ENCODE peak calls at places on chromosomes 1 and 21, in eight cellular contexts. X is tibial artery, K is transverse colon, N is mesenchymal stem cell, S is mammary epithelial cell, O is breast epithelium, Y is PC-9, D is K562. R is an unnamed sample. For H3K4me1, the result is how much of the 10 kb centered on the place peaks cover.

GRCh38 chr1:212675675-212676074 is 24.0 kb downstream of the BATF3 start:
- DNase-seq in X (no peak), K (no peak), N (no peak), S (no peak), O (no peak), Y (no peak), D (no peak), R (no peak)

GRCh38 chr1:235011064-235011598 is 117.5 kb downstream of the TOMM20 start:
- DNase-seq in X (no peak), K (no peak), N (no peak), S (no peak), O (no peak), Y (no peak), D (no peak), R (no peak)

GRCh38 chr21:32523463-32523862 is 61.9 kb downstream of the TCP10L start:
- DNase-seq in X (no peak), K (no peak), N (no peak), S (no peak), O (no peak), Y (no peak), D (no peak), R (no peak)

GRCh38 chr1:25879675-25880074 is 4.2 kb upstream of the PAQR7 start:
- DNase-seq in X (no peak), K (no peak), N (no peak), S (no peak), O (no peak), Y (no peak), D (no peak), R (no peak)

GRCh38 chr1:115655916-115656315 is 14.1 kb downstream of the VANGL1 start:
- DNase-seq in X (no peak), K (no peak), N (no peak), S (no peak), O (no peak), Y (no peak), D (no peak), R (no peak)

GRCh38 chr1:226541231-226541630 is 7.3 kb upstream of the STUM start:
- DNase-seq in X (no peak), K (no peak), N (no peak), S (no peak), O (no peak), Y (no peak), D (no peak), R (no peak)

GRCh38 chr1:228292609-228292911 is 84.7 kb downstream of the OBSCN start:
- DNase-seq in X (no peak), K (no peak), N (no peak), S (no peak), O (no peak), Y (no peak), D (no peak), R (no peak)

GRCh38 chr1:233509596-233509995 is 104.3 kb upstream of the KCNK1 start:
- DNase-seq in X (no peak), K (no peak), N (no peak), S (peak), O (no peak), Y (no peak), D (no peak), R (no peak)

GRCh38 chr21:15437873-15438272 is 291.9 kb upstream of the USP25 start:
- DNase-seq in X (no peak), K (no peak), N (peak), S (peak), O (no peak), Y (no peak), D (no peak), R (no peak)

GRCh38 chr1:150273310-150273709 is 720 bp downstream of the C1orf54 start:
- DNase-seq in X (no peak), K (no peak), N (no peak), S (no peak), O (no peak), Y (no peak), D (no peak), R (no peak)

GRCh38 chr21:33300701-33301631 is 23.8 kb upstream of the IFNAR1 start:
- DNase-seq in X (no peak), K (no peak), N (peak), S (no peak), O (no peak), Y (no peak), D (peak), R (no peak)

GRCh38 chr1:110390692-110391232 is at the start of gene SLC16A4:
- DNase-seq in X (peak), K (no peak), N (peak), S (peak), O (peak), Y (peak), D (no peak), R (no peak)

GRCh38 chr1:83999316-83999819 is 436 bp upstream of the TTLL7 start:
- DNase-seq in X (peak), K (peak), N (peak), S (no peak), O (no peak), Y (peak), D (peak), R (peak)

GRCh38 chr1:84377480-84378095 is 20.7 kb upstream of the DNASE2B start:
- DNase-seq in X (peak), K (no peak), N (peak), S (peak), O (no peak), Y (no peak), D (no peak), R (no peak)

GRCh38 chr1:27934818-27935549 is at the start of gene SMPDL3B:
- DNase-seq in X (no peak), K (peak), N (peak), S (peak), O (peak), Y (peak), D (peak), R (peak)

GRCh38 chr1:6465461-6466005 is 440 bp downstream of the TNFRSF25 start:
- DNase-seq in X (no peak), K (no peak), N (no peak), S (no peak), O (no peak), Y (no peak), D (no peak), R (no peak)

GRCh38 chr1:246308533-246309075 is 198.5 kb downstream of the SMYD3 start:
- DNase-seq in X (no peak), K (no peak), N (no peak), S (no peak), O (no peak), Y (no peak), D (no peak), R (no peak)

GRCh38 chr1:88341436-88341835 is 342.6 kb upstream of the PKN2 start:
- DNase-seq in X (no peak), K (no peak), N (no peak), S (no peak), O (no peak), Y (no peak), D (no peak), R (no peak)

GRCh38 chr1:193448682-193449461 is 262.5 kb upstream of the B3GALT2 start:
- DNase-seq in X (no peak), K (no peak), N (peak), S (no peak), O (no peak), Y (no peak), D (no peak), R (no peak)

GRCh38 chr1:181347495-181348390 is 135.6 kb upstream of the CACNA1E start:
- DNase-seq in X (no peak), K (no peak), N (no peak), S (no peak), O (no peak), Y (no peak), D (no peak), R (no peak)

GRCh38 chr1:12065872-12066271 is 2.8 kb downstream of the TNFRSF8 start:
- DNase-seq in X (no peak), K (no peak), N (no peak), S (no peak), O (no peak), Y (no peak), D (no peak), R (no peak)

GRCh38 chr1:46453449-46453848 is 36.2 kb upstream of the DMBX1 start:
- DNase-seq in X (no peak), K (no peak), N (no peak), S (no peak), O (no peak), Y (no peak), D (no peak), R (no peak)

GRCh38 chr1:47894718-47895393 is 102.3 kb downstream of the TRABD2B start:
- DNase-seq in X (peak), K (peak), N (peak), S (peak), O (peak), Y (peak), D (no peak), R (peak)

GRCh38 chr1:193662030-193662429 is 475.6 kb upstream of the B3GALT2 start:
- DNase-seq in X (no peak), K (no peak), N (peak), S (no peak), O (no peak), Y (no peak), D (no peak), R (no peak)

GRCh38 chr1:30777060-30777905 is 19.7 kb upstream of the LAPTM5 start:
- DNase-seq in X (no peak), K (no peak), N (no peak), S (no peak), O (no peak), Y (no peak), D (no peak), R (no peak)

GRCh38 chr21:45455321-45456013 is 50.5 kb downstream of the COL18A1 start:
- DNase-seq in X (no peak), K (no peak), N (no peak), S (peak), O (peak), Y (peak), D (no peak), R (no peak)

GRCh38 chr1:211839106-211839505 is 8.5 kb upstream of the LPGAT1 start:
- DNase-seq in X (no peak), K (no peak), N (no peak), S (no peak), O (no peak), Y (no peak), D (no peak), R (no peak)

GRCh38 chr1:39089811-39090519 is 63.8 kb downstream of the NDUFS5 start:
- DNase-seq in X (no peak), K (no peak), N (peak), S (no peak), O (no peak), Y (no peak), D (no peak), R (no peak)

GRCh38 chr1:207691006-207691405 is 46.1 kb downstream of the CR1L start:
- DNase-seq in X (no peak), K (no peak), N (no peak), S (no peak), O (no peak), Y (no peak), D (no peak), R (no peak)

GRCh38 chr1:238811211-238811610 is 575.2 kb upstream of the CHRM3 start:
- DNase-seq in X (no peak), K (no peak), N (no peak), S (no peak), O (no peak), Y (no peak), D (no peak), R (no peak)

GRCh38 chr1:150150511-150151021 is 850 bp downstream of the PLEKHO1 start:
- DNase-seq in X (no peak), K (peak), N (peak), S (peak), O (no peak), Y (no peak), D (peak), R (peak)

GRCh38 chr1:26696645-26697440 is 1.0 kb downstream of the ARID1A start:
- DNase-seq in X (peak), K (peak), N (peak), S (no peak), O (no peak), Y (peak), D (peak), R (peak)

GRCh38 chr1:234400773-234401172 is 27.5 kb downstream of the COA6 start:
- DNase-seq in X (no peak), K (no peak), N (peak), S (no peak), O (no peak), Y (no peak), D (no peak), R (no peak)

GRCh38 chr1:152497273-152497672 is 13.3 kb upstream of the LCE5A start:
- DNase-seq in X (no peak), K (no peak), N (no peak), S (no peak), O (no peak), Y (no peak), D (peak), R (no peak)

GRCh38 chr1:164440222-164440621 is 118.8 kb upstream of the PBX1 start:
- DNase-seq in X (no peak), K (no peak), N (peak), S (no peak), O (no peak), Y (peak), D (no peak), R (no peak)

GRCh38 chr1:183580281-183580682 is 10.0 kb downstream of the NCF2 start:
- DNase-seq in X (peak), K (peak), N (peak), S (no peak), O (no peak), Y (no peak), D (no peak), R (peak)

GRCh38 chr1:222815367-222815765 is 527 bp downstream of the DISP1 start:
- DNase-seq in X (peak), K (peak), N (peak), S (peak), O (peak), Y (no peak), D (peak), R (no peak)

GRCh38 chr1:54593571-54594160 is 29.7 kb downstream of the FAM151A start:
- DNase-seq in X (no peak), K (no peak), N (no peak), S (no peak), O (no peak), Y (peak), D (no peak), R (no peak)

GRCh38 chr1:61226791-61227567 is 144.6 kb downstream of the NFIA start:
- DNase-seq in X (no peak), K (peak), N (no peak), S (no peak), O (no peak), Y (no peak), D (no peak), R (peak)

GRCh38 chr1:61233121-61233659 is 150.8 kb downstream of the NFIA start:
- DNase-seq in X (no peak), K (no peak), N (no peak), S (no peak), O (no peak), Y (no peak), D (no peak), R (no peak)

GRCh38 chr1:61227857-61228557 is 145.6 kb downstream of the NFIA start:
- DNase-seq in X (no peak), K (no peak), N (peak), S (peak), O (no peak), Y (no peak), D (no peak), R (no peak)

GRCh38 chr1:61234582-61234909 is 152.2 kb downstream of the NFIA start:
- DNase-seq in X (no peak), K (no peak), N (no peak), S (no peak), O (no peak), Y (no peak), D (no peak), R (no peak)

DNA sequence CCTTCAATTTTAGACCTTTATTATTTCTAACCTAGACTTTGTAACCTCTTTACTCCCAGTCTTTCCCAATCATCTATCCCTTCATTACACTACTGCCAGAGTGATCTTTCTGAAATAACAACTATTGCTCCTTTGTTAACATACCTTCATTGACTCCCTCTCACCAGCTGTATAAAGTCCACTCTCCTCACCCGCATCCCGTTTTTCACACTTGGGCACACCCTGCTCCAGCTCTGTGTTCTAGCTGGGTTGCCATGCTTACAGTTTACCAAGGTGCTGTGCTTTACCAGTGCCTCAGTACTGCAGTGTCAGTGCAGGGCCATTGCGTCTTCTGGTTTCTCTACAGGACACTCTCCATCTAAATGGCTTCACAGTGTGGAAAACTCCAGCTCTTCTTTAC is 148.2 kb downstream of the NFIA start:
- DNase-seq in X (no peak), K (peak), N (no peak), S (no peak), O (no peak), Y (no peak), D (no peak), R (no peak)
- H3K4me1 ChIP-seq in X (under half), K (under half), N (under half), S (under half), O (under half), Y (under half), D (under half), R (under half)

GRCh38 chr1:93331412-93331811 is 14.3 kb upstream of the DR1 start:
- DNase-seq in X (no peak), K (no peak), N (peak), S (no peak), O (no peak), Y (no peak), D (no peak), R (no peak)

GRCh38 chr1:93330617-93331016 is 15.1 kb upstream of the DR1 start:
- DNase-seq in X (no peak), K (no peak), N (no peak), S (no peak), O (no peak), Y (no peak), D (no peak), R (no peak)

GRCh38 chr1:93332368-93332767 is 13.3 kb upstream of the DR1 start:
- DNase-seq in X (no peak), K (no peak), N (no peak), S (no peak), O (no peak), Y (no peak), D (no peak), R (no peak)

GRCh38 chr1:93328809-93329477 is 16.8 kb upstream of the DR1 start:
- DNase-seq in X (no peak), K (peak), N (peak), S (no peak), O (no peak), Y (no peak), D (no peak), R (no peak)

DNA sequence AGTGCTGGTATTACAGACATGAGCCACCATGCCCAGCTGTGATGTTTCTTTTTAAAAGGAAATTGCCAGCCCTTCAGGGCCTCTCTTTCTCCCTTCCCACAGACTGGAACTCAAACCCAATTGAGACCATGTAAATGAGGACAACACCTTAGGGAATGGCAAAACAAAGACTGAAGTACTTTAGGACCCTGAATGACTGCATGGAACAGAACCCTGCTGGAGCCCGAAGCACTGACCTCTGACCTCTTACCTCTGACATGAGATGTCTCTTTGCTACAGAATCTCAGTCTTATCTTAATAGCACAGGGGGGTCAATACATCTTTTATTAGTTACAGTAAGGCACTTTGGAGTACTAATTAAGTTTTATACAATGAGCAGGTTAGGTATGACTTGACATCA is 15.5 kb upstream of the DR1 start:
- DNase-seq in X (no peak), K (no peak), N (no peak), S (no peak), O (no peak), Y (no peak), D (no peak), R (no peak)
- H3K4me1 ChIP-seq in X (under half), K (under half), N (under half), S (under half), O (under half), Y (under half), D (under half), R (under half)

GRCh38 chr1:156108057-156108456 is 6.5 kb upstream of the LMNA start:
- DNase-seq in X (no peak), K (no peak), N (no peak), S (no peak), O (no peak), Y (no peak), D (no peak), R (no peak)

GRCh38 chr1:156104861-156105546 is 9.5 kb upstream of the LMNA start:
- DNase-seq in X (no peak), K (no peak), N (peak), S (no peak), O (no peak), Y (no peak), D (peak), R (no peak)

GRCh38 chr1:156108664-156109241 is 5.8 kb upstream of the LMNA start:
- DNase-seq in X (no peak), K (no peak), N (no peak), S (no peak), O (no peak), Y (no peak), D (no peak), R (no peak)

GRCh38 chr1:156104065-156104810 is 10.3 kb upstream of the LMNA start:
- DNase-seq in X (peak), K (peak), N (peak), S (peak), O (peak), Y (peak), D (no peak), R (peak)

DNA sequence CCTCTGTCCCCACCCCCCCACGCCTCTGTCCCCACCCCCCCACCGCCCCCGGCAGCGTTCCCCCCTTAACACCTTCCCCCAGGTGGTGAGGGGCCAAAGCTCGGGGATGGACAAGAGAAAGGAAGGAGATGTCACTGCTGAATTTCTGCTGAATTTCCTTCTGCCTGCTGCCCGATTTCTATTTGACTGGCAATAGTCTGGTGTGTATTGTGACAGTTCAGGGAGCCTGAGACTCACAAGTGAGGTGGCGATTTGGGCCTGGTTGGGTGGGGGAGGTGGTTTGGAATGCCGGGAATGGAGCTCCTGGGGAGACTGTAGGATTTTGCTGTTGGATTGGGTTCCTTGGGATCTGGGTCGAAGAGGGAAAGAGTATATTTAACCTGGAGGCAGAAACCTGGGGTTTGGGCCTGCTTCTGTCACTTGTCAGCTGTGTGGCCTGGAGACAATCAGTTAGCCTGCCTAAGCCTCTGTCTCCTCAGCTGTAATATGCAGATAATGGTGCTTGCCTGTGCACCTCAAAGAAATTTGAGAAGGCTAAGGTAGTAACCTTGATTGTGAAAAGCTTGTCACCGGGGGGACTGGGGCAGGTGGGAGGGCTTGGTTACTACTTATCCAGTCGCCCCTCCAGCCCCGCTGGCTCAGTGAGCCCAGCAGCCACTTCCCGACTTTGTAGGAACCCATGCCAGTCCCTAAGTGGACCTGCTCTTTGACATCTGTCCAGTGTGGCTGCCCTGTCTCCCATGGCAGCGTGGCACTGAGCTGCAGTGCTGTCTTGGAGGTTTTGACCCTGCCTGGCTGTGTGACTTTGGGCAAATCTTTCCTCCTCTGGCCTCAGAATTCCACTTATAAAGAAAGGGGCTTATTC is 7.7 kb upstream of the LMNA start:
- DNase-seq in X (no peak), K (no peak), N (peak), S (no peak), O (no peak), Y (no peak), D (no peak), R (peak)
- H3K4me1 ChIP-seq in X (half or more), K (under half), N (under half), S (under half), O (under half), Y (half or more), D (under half), R (half or more)

GRCh38 chr21:28482657-28483056 is 510.0 kb downstream of the LTN1 start:
- DNase-seq in X (no peak), K (no peak), N (no peak), S (no peak), O (no peak), Y (no peak), D (no peak), R (no peak)
- H3K4me1 ChIP-seq in X (under half), K (under half), N (under half), S (under half), O (under half), Y (under half), D (under half), R (under half)

GRCh38 chr21:46555225-46555617 is 49.7 kb downstream of the S100B start:
- DNase-seq in X (no peak), K (no peak), N (no peak), S (no peak), O (no peak), Y (no peak), D (no peak), R (peak)
- H3K4me1 ChIP-seq in X (under half), K (under half), N (under half), S (under half), O (under half), Y (under half), D (under half), R (under half)

GRCh38 chr1:53079251-53079650 is 17.2 kb downstream of the PODN start:
- DNase-seq in X (no peak), K (no peak), N (no peak), S (no peak), O (no peak), Y (no peak), D (no peak), R (no peak)
- H3K4me1 ChIP-seq in X (under half), K (under half), N (under half), S (under half), O (under half), Y (under half), D (under half), R (under half)

R was measured in upper lobe of left lung.